ENCODE peak calls at places on chromosomes 5 and 9, in five cellular contexts. J, Y, G, S and I are unnamed samples.

GRCh38 chr5:54311178-54311811 is 922 bp upstream of the ARL15 start:
- DNase-seq in G (no peak), J (peak; percentile 32), Y (peak; percentile 30), S (no peak), I (peak; percentile 47)

GRCh38 chr5:150622157-150622556 is 18.3 kb upstream of the SYNPO start:
- DNase-seq in J (peak; percentile 57), S (no peak), Y (no peak), G (no peak), I (no peak)

GRCh38 chr9:124411514-124412227 is 3.6 kb downstream of the PSMB7 start:
- DNase-seq in G (no peak), Y (peak; percentile 79), S (no peak), J (peak; percentile 83), I (peak; percentile 51)

GRCh38 chr5:133947431-133947841 is 21.0 kb downstream of the C5orf15 start:
- DNase-seq in G (no peak), J (peak; percentile 58), S (no peak), Y (no peak), I (no peak)

GRCh38 chr9:3507395-3508077 is 18.3 kb downstream of the RFX3 start:
- DNase-seq in Y (no peak), S (no peak), J (no peak), G (no peak), I (no peak)

GRCh38 chr5:67799732-67800234 is 415.8 kb upstream of the PIK3R1 start:
- DNase-seq in J (peak; percentile 63), G (peak; percentile 4), S (no peak), Y (no peak), I (no peak)

GRCh38 chr5:159052282-159053011 is 47.3 kb downstream of the EBF1 start:
- DNase-seq in J (peak; percentile 79), S (no peak), Y (no peak), G (no peak), I (no peak)

GRCh38 chr5:178130576-178131445 is at the start of gene RMND5B:
- DNase-seq in J (peak; percentile 69), G (no peak), Y (peak; percentile 84), S (peak; percentile 85), I (peak; percentile 80)

GRCh38 chr9:68844623-68845612 is 139.9 kb downstream of the PIP5K1B start:
- DNase-seq in S (peak; percentile 23), G (no peak), Y (peak; percentile 10), J (peak; percentile 39), I (peak; percentile 28)

GRCh38 chr5:120465281-120465961 is 1.3 kb downstream of the PRR16 start:
- DNase-seq in S (peak; percentile 52), J (peak; percentile 74), Y (peak; percentile 42), G (no peak), I (peak; percentile 82)

GRCh38 chr9:81686614-81687520 is 2.5 kb downstream of the TLE1 start:
- DNase-seq in S (peak; percentile 77), Y (peak; percentile 88), G (no peak), J (peak; percentile 89), I (peak; percentile 92)

GRCh38 chr9:99300603-99301002 is 78.5 kb downstream of the SEC61B start:
- DNase-seq in Y (no peak), J (no peak), S (no peak), G (no peak), I (no peak)

GRCh38 chr5:103433216-103433615 is 129.4 kb downstream of the NUDT12 start:
- DNase-seq in J (peak; percentile 8), G (no peak), S (no peak), Y (peak; percentile 11), I (no peak)

GRCh38 chr9:124045076-124045829 is 33.7 kb downstream of the LHX2 start:
- DNase-seq in G (no peak), Y (peak; percentile 46), J (peak; percentile 40), S (peak; percentile 72), I (peak; percentile 47)

GRCh38 chr9:2610985-2611384 is 10.6 kb upstream of the VLDLR start:
- DNase-seq in J (peak; percentile 29), G (no peak), S (no peak), Y (no peak), I (no peak)

GRCh38 chr9:88143944-88144343 is 5.7 kb upstream of the SPATA31C2 start:
- DNase-seq in Y (no peak), S (no peak), G (no peak), J (no peak), I (no peak)

GRCh38 chr9:82242285-82242963 is 253.9 kb downstream of the SPATA31D1 start:
- DNase-seq in G (no peak), S (no peak), Y (no peak), J (no peak), I (no peak)

GRCh38 chr5:94972268-94972667 is 312.6 kb downstream of the MCTP1 start:
- DNase-seq in G (no peak), J (no peak), Y (no peak), S (no peak), I (no peak)

GRCh38 chr9:16602494-16602893 is 268.0 kb downstream of the BNC2 start:
- DNase-seq in J (no peak), G (no peak), S (no peak), Y (no peak), I (no peak)

GRCh38 chr5:132408965-132409364 is 39.5 kb downstream of the SLC22A5 start:
- DNase-seq in S (no peak), Y (no peak), G (no peak), J (no peak), I (no peak)

GRCh38 chr5:80149161-80149609 is 106.7 kb downstream of the SERINC5 start:
- DNase-seq in J (no peak), S (no peak), G (no peak), Y (no peak), I (no peak)

GRCh38 chr9:15935661-15936315 is 382.9 kb downstream of the CCDC171 start:
- DNase-seq in J (peak; percentile 31), S (no peak), G (no peak), Y (no peak), I (no peak)

DNA sequence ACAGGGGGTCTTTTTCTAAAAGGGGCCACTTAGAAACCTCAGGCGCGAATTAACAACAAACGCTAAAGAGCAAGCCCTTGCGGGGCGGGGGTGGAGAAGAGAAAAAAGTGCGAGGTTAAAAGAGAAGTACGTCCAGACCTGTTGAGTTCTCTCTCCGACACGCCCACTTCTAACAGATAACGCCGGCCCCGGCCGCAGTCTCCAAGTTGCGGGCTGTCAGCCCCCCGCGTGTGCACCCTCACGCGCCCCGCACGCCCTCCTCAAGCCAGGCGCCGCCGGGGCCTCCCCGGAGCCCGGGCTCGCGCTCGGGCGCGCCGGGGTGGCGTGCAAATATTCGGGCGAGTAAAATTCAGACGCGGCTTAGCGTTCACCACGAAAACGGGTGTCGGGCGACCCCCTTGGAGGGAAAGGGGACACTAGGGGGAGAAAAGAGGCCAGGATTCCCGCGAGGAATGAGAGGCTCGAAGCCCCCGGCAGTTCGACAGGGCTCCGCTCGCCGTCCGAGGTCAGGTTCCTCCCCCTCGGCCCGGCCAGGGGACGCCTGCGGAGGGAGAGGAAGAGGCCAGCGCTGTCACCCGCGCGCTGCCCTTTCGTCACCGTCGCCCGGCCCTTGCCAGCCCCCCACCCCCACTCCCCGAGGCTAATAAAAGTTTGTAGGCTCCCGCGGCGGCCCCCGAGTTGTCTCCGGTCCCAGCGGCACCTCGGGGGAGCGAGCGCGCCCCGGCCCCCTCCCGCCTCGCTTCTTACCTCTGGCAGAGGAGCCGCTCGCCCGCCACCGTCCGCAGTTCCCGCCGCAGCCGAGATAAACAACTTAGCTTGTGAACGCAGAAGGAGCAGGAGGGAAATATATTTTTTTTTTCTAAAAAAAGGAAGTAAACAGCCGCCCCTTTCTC is 776 bp downstream of the NR3C1 start:
- DNase-seq in G (no peak), Y (peak; percentile 64), S (peak; percentile 70), J (peak; percentile 43), I (peak; percentile 78)
- TF ChIP-seq CTCF in G (no peak), Y (no peak), S (no peak), J (no peak), I (no peak)

GRCh38 chr5:64972591-64972990 is 203.9 kb downstream of the CWC27 start:
- DNase-seq in S (no peak), G (no peak), J (no peak), Y (peak; percentile 23), I (no peak)

GRCh38 chr5:64973226-64973625 is 204.5 kb downstream of the CWC27 start:
- DNase-seq in Y (no peak), J (peak; percentile 64), S (no peak), G (no peak), I (no peak)

GRCh38 chr5:64971990-64972389 is 203.3 kb downstream of the CWC27 start:
- DNase-seq in G (no peak), S (no peak), J (no peak), Y (no peak), I (no peak)

GRCh38 chr5:64971538-64971937 is 202.8 kb downstream of the CWC27 start:
- DNase-seq in G (no peak), S (no peak), J (peak; percentile 64), Y (no peak), I (no peak)
- TF ChIP-seq CTCF in G (no peak), S (no peak), J (peak; percentile 42), Y (no peak), I (no peak)

GRCh38 chr5:109962882-109963603 is 273.3 kb downstream of the MAN2A1 start:
- DNase-seq in G (no peak), S (no peak), J (no peak), Y (no peak), I (no peak)

GRCh38 chr5:109961755-109962154 is 272.0 kb downstream of the MAN2A1 start:
- DNase-seq in S (no peak), G (no peak), J (no peak), Y (no peak), I (no peak)

GRCh38 chr5:109959652-109960051 is 269.9 kb downstream of the MAN2A1 start:
- DNase-seq in J (no peak), G (no peak), Y (no peak), S (no peak), I (no peak)

GRCh38 chr5:109964136-109964535 is 274.4 kb downstream of the MAN2A1 start:
- DNase-seq in G (peak; percentile 31), S (no peak), J (no peak), Y (peak; percentile 62), I (no peak)

DNA sequence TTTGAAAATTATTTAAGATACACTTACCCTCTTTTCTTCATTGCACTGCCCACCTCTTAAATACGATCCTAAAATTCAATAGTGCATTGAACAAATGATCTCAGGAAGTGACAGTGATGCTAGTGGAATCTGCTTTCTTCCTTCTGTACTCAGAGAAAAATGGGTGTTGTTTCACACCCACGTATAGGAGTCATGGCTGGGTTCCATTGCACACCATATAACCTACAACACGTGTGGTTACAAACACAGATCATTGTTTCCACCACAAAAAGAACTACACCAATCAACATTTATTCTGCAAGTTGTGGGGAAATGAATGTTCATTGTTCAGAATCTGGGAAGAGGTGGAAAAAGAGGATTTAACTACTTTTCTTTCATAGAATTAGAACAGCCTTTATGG is 275.9 kb downstream of the MAN2A1 start:
- DNase-seq in G (no peak), S (no peak), J (no peak), Y (no peak), I (no peak)
- TF ChIP-seq CTCF in G (no peak), S (no peak), J (no peak), Y (no peak), I (no peak)

DNA sequence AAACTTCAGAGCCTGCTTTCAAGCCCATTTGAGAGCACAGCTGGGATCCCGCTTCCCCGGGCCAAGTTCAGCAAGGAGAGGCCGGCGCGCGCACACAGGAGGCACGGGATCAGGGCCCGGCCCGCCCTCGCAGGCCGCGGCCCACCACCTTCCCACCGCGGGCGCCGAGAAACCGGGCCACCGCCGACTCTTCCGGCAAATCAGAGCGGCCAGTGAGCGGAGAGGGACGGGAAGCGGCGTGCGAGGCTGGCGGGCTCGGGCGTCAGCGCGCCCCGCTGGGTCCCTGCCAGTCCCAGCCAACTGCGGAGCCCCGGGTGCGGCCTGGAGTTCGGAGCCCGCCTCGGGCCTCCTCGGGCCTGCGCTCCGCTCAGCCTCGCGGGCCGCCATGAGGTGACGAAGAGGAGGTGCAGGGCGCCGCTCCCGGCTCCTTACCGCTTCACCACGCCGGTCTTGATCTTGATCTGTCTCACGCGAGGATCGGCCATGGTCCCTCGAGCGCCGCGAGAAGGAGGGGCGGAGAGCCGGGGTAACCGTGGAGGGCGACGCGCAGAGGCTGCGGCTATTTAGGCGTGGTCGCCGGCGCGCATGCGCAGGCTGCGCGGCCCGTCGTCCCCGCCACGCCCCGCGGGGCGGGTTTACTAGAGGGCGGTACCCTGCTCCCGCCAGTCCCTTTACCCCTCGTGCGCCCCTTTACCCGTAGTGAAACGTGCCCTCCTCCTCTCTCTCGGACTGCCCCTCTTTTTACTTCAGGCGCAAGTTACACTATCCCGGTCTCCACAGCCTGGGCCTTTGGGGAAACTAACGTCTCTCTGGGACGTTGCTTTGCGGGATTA is at the start of gene TBCA:
- DNase-seq in S (peak; percentile 92), G (no peak), Y (peak; percentile 88), J (peak; percentile 92), I (peak; percentile 88)
- TF ChIP-seq CTCF in S (peak; percentile 59), G (peak; percentile 30), Y (peak; percentile 12), J (peak; percentile 26), I (peak; percentile 21)